ENCODE peak calls at places on chromosomes 5 and 9, in six cellular contexts. S is tibial nerve, A is fibroblast of mammary gland, H is HCT116, Z is GM12878, K is activated B cell treated with CpG ODN at 0.5 μM for 24 hours. F is an unnamed sample.

GRCh38 chr5:107672212-107673105 is 1.7 kb upstream of the EFNA5 start:
- DNase-seq in S (peak; percentile 41), A (peak; percentile 87), H (peak; percentile 88), Z (no peak), K (no peak), F (no peak)

GRCh38 chr5:146515473-146516150 is 378 bp downstream of the GPR151 start:
- DNase-seq in S (no peak), A (no peak), H (no peak), Z (no peak), K (no peak), F (no peak)

GRCh38 chr9:117622347-117622746 is 81.9 kb upstream of the TLR4 start:
- DNase-seq in S (no peak), A (no peak), H (no peak), Z (no peak), K (no peak), F (no peak)

GRCh38 chr5:113205807-113206206 is 229.0 kb downstream of the TSSK1B start:
- DNase-seq in S (no peak), A (no peak), H (peak; percentile 43), Z (no peak), K (no peak), F (no peak)

GRCh38 chr9:26264709-26265601 is 586.7 kb upstream of the TUSC1 start:
- DNase-seq in S (no peak), A (peak; percentile 92), H (no peak), Z (no peak), K (no peak), F (peak; percentile 99)

GRCh38 chr9:13424204-13424603 is 144.7 kb upstream of the MPDZ start:
- DNase-seq in S (no peak), A (no peak), H (no peak), Z (no peak), K (no peak), F (no peak)

GRCh38 chr9:36895744-36896260 is 138.3 kb downstream of the PAX5 start:
- DNase-seq in S (no peak), A (no peak), H (no peak), Z (no peak), K (no peak), F (no peak)

GRCh38 chr5:154276932-154277331 is 86.4 kb downstream of the GALNT10 start:
- DNase-seq in S (peak; percentile 46), A (peak; percentile 99), H (no peak), Z (no peak), K (no peak), F (peak; percentile 85)

GRCh38 chr5:56851258-56851941 is 36.1 kb downstream of the MAP3K1 start:
- DNase-seq in S (no peak), A (peak; percentile 11), H (no peak), Z (no peak), K (no peak), F (no peak)

GRCh38 chr5:62718368-62718767 is 139.7 kb downstream of the LRRC70 start:
- DNase-seq in S (no peak), A (peak; percentile 1), H (no peak), Z (no peak), K (no peak), F (no peak)

GRCh38 chr5:62717211-62717927 is 138.8 kb downstream of the LRRC70 start:
- DNase-seq in S (no peak), A (peak; percentile 0), H (no peak), Z (no peak), K (no peak), F (no peak)

GRCh38 chr5:62719061-62719730 is 140.6 kb downstream of the LRRC70 start:
- DNase-seq in S (no peak), A (no peak), H (no peak), Z (no peak), K (no peak), F (no peak)

GRCh38 chr5:62722360-62722759 is 143.7 kb downstream of the LRRC70 start:
- DNase-seq in S (no peak), A (no peak), H (no peak), Z (no peak), K (no peak), F (no peak)

GRCh38 chr5:62720036-62720441 is 141.4 kb downstream of the LRRC70 start:
- DNase-seq in S (no peak), A (peak; percentile 26), H (peak; percentile 31), Z (peak; percentile 34), K (no peak), F (peak; percentile 23)
- TF ChIP-seq CTCF in S (no peak), A (peak; percentile 23), H (peak; percentile 72), Z (peak; percentile 40), K (no peak), F (peak; percentile 40)

GRCh38 chr9:90547896-90548295 is 94.7 kb downstream of the DIRAS2 start:
- DNase-seq in S (no peak), A (no peak), H (no peak), Z (no peak), K (no peak), F (no peak)
- TF ChIP-seq CTCF in S (no peak), A (no peak), H (no peak), Z (no peak), K (no peak), F (no peak)

GRCh38 chr9:95508242-95508967 is 8.4 kb downstream of the PTCH1 start:
- DNase-seq in S (no peak), A (no peak), H (no peak), Z (no peak), K (peak; percentile 29), F (no peak)

GRCh38 chr9:95506692-95507455 is 9.9 kb downstream of the PTCH1 start:
- DNase-seq in S (no peak), A (peak; percentile 55), H (no peak), Z (no peak), K (peak; percentile 36), F (peak; percentile 57)

GRCh38 chr9:95508968-95509850 is 7.6 kb downstream of the PTCH1 start:
- DNase-seq in S (peak; percentile 78), A (peak; percentile 88), H (peak; percentile 69), Z (peak; percentile 56), K (peak; percentile 30), F (peak; percentile 88)

GRCh38 chr9:95506438-95506691 is 10.4 kb downstream of the PTCH1 start:
- DNase-seq in S (no peak), A (peak; percentile 49), H (no peak), Z (no peak), K (no peak), F (peak; percentile 32)

DNA sequence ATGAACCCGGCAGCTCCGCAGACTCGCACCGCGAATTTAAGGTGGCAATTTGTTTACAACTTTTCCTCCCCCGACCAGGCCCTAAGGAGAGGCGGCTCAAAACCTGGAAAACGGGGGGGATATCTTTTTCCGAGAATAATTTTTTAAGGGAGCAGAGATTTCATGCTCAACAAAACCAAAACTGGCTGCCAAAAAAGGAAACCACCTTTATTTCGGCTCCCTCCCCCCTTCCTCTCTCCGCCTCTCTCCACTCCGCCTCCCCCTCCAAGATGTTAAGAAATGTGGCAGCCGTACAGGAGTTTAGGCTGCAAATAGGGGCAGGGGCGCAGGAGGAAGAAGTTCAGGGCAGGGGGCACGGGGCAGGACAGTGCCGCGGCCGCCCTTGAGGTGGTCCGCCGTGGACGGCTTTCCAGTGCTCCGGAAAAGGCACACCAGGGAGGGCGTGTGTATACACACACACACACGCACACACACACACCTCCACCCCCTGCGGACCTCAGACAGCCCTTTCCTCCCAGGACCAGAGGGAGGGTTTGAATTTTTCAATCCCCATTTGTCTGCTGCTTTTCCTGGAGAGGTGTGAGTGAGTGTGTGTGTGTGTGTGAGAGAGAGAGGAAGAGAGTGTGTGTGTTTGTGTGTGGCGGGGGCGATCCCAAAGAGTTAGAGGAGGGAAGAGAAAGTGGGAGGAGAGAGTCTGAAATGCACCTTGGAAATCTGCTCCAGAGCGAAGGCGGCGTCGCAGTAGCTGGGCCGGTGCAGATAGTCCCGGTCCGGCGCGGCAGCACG is 9.1 kb downstream of the PTCH1 start:
- DNase-seq in S (no peak), A (peak; percentile 62), H (peak; percentile 63), Z (no peak), K (no peak), F (peak; percentile 57)
- TF ChIP-seq CTCF in S (no peak), A (no peak), H (no peak), Z (no peak), K (no peak), F (no peak)

GRCh38 chr5:72270037-72270436 is 50.0 kb downstream of the MRPS27 start:
- DNase-seq in S (no peak), A (no peak), H (no peak), Z (no peak), K (no peak), F (no peak)

GRCh38 chr5:72268753-72269410 is 51.2 kb downstream of the MRPS27 start:
- DNase-seq in S (no peak), A (peak; percentile 52), H (peak; percentile 44), Z (no peak), K (no peak), F (peak; percentile 61)

GRCh38 chr5:72268260-72268659 is 51.8 kb downstream of the MRPS27 start:
- DNase-seq in S (no peak), A (no peak), H (no peak), Z (no peak), K (no peak), F (no peak)

GRCh38 chr5:72267685-72268084 is 52.4 kb downstream of the MRPS27 start:
- DNase-seq in S (no peak), A (no peak), H (no peak), Z (no peak), K (no peak), F (no peak)

GRCh38 chr5:72269411-72269780 is 50.6 kb downstream of the MRPS27 start:
- DNase-seq in S (no peak), A (no peak), H (no peak), Z (no peak), K (no peak), F (no peak)
- TF ChIP-seq CTCF in S (no peak), A (no peak), H (no peak), Z (no peak), K (peak; percentile 23), F (peak; percentile 64)

DNA sequence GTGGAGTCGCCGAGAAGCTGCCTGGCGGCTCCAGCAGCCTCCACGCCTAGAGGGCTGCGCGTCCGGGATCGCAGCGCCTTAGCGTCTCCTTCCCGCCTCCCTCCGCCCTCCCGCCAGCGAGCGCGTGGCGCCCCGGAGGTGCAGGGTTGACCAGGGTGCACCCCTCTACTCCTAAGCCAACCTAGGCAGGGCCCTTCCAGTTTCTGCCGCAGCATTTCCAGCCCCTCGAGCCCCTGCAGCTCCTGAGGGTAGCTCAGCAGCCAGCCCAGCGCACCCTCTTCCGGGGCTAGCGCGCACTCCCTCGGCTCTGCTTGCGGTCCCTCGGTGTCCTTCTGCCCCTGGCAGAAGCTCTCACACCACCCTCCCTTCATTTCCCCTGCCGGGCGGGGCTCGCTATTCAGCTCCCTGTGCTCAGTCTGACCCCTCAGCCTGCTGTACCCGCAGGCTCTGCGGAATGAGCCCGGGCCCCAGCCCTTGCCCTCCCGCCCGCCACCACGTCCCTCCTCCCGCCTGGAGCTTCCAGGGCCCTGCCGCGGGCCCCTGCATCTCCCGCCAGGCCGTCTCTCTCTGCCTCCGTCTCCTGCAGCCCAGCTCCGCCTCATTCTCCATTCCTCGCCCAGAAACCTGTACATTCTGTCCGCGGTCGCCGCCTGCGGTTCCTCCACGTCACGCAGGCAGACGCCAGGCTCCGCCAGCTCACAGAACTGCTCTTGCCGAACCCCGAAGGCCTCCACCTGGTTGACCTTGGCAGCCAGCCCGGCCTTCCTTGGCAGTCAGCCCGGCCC is 61.8 kb downstream of the SPATA31C2 start:
- DNase-seq in S (peak; percentile 67), A (peak; percentile 77), H (peak; percentile 63), Z (no peak), K (no peak), F (peak; percentile 55)
- TF ChIP-seq CTCF in S (no peak), A (peak; percentile 0), H (peak; percentile 16), Z (no peak), K (no peak), F (no peak)

F was measured in HFFc6.